ENCODE peak calls at places on chromosomes 3 and 15, in six cellular contexts. Y is iPS DF 6.9; W is IMR-90; K is A549; F is CD4-positive, CD25-positive, alpha-beta regulatory T cell; C is mucosa of descending colon. I is an unnamed sample. For H3K9me3, the result is how much of the 10 kb centered on the place peaks cover.

GRCh38 chr15:55789066-55789660 is 46.2 kb upstream of the PRTG start:
- DNase-seq in Y (no peak), W (no peak), K (peak), F (peak), C (peak), I (peak)

GRCh38 chr15:40233727-40234577 is 4.9 kb upstream of the PAK6 start:
- DNase-seq in Y (no peak), W (no peak), K (no peak), F (no peak), C (no peak), I (no peak)

GRCh38 chr3:33858131-33858530 is 59.7 kb downstream of the PDCD6IP start:
- DNase-seq in Y (no peak), W (no peak), K (no peak), F (no peak), C (no peak), I (no peak)

GRCh38 chr3:183377307-183377959 is 51.0 kb downstream of the MCF2L2 start:
- DNase-seq in Y (no peak), W (no peak), K (no peak), F (no peak), C (no peak), I (no peak)

GRCh38 chr15:70427531-70428120 is 329.9 kb upstream of the TLE3 start:
- DNase-seq in Y (no peak), W (no peak), K (no peak), F (no peak), C (no peak), I (no peak)

GRCh38 chr3:169759256-169759655 is 5.6 kb downstream of the TERC start:
- DNase-seq in Y (no peak), W (peak), K (no peak), F (no peak), C (no peak), I (no peak)

GRCh38 chr15:45634442-45635190 is at the start of gene SQOR:
- DNase-seq in Y (no peak), W (peak), K (peak), F (peak), C (peak), I (peak)

GRCh38 chr15:71219646-71220045 is 104.4 kb downstream of the THSD4 start:
- DNase-seq in Y (no peak), W (peak), K (no peak), F (no peak), C (no peak), I (no peak)

GRCh38 chr15:24675332-24676144 is at the start of gene NPAP1:
- DNase-seq in Y (no peak), W (no peak), K (no peak), F (no peak), C (no peak), I (no peak)

GRCh38 chr3:16357191-16357590 is 92.2 kb downstream of the OXNAD1 start:
- DNase-seq in Y (no peak), W (peak), K (no peak), F (no peak), C (no peak), I (no peak)

GRCh38 chr3:163438760-163439159 is 1639.5 kb downstream of the SI start:
- DNase-seq in Y (no peak), W (no peak), K (no peak), F (no peak), C (no peak), I (no peak)

GRCh38 chr3:151639096-151639740 is 94.5 kb upstream of the AADACL2 start:
- DNase-seq in Y (no peak), W (no peak), K (no peak), F (no peak), C (no peak), I (no peak)

GRCh38 chr15:100229181-100230163 is 112.3 kb downstream of the ADAMTS17 start:
- DNase-seq in Y (no peak), W (no peak), K (no peak), F (no peak), C (no peak), I (no peak)

GRCh38 chr3:141370065-141370533 is 1.8 kb downstream of the ZBTB38 start:
- DNase-seq in Y (peak), W (peak), K (peak), F (peak), C (no peak), I (peak)

GRCh38 chr3:45779746-45780735 is 16.3 kb downstream of the SLC6A20 start:
- DNase-seq in Y (no peak), W (no peak), K (no peak), F (no peak), C (no peak), I (no peak)

GRCh38 chr15:65376767-65377104 is 1.1 kb downstream of the IGDCC3 start:
- DNase-seq in Y (no peak), W (no peak), K (no peak), F (no peak), C (no peak), I (no peak)

GRCh38 chr3:50637945-50638344 is 21.0 kb downstream of the MAPKAPK3 start:
- DNase-seq in Y (no peak), W (no peak), K (no peak), F (no peak), C (no peak), I (no peak)

GRCh38 chr3:120427201-120427600 is 23.6 kb downstream of the FSTL1 start:
- DNase-seq in Y (no peak), W (no peak), K (no peak), F (no peak), C (no peak), I (no peak)
- H3K9me3 ChIP-seq in Y (under half), W (under half), K (under half), F (under half), C (under half), I (under half)

GRCh38 chr3:149534082-149534481 is 59.6 kb downstream of the TM4SF4 start:
- DNase-seq in Y (no peak), W (no peak), K (no peak), F (no peak), C (no peak), I (no peak)
- H3K9me3 ChIP-seq in Y (under half), W (under half), K (under half), F (under half), C (under half), I (under half)

GRCh38 chr3:133792171-133792763 is 13.3 kb upstream of the SRPRB start:
- DNase-seq in Y (no peak), W (peak), K (peak), F (no peak), C (no peak), I (no peak)
- H3K9me3 ChIP-seq in Y (under half), W (under half), K (under half), F (under half), C (under half), I (under half)

DNA sequence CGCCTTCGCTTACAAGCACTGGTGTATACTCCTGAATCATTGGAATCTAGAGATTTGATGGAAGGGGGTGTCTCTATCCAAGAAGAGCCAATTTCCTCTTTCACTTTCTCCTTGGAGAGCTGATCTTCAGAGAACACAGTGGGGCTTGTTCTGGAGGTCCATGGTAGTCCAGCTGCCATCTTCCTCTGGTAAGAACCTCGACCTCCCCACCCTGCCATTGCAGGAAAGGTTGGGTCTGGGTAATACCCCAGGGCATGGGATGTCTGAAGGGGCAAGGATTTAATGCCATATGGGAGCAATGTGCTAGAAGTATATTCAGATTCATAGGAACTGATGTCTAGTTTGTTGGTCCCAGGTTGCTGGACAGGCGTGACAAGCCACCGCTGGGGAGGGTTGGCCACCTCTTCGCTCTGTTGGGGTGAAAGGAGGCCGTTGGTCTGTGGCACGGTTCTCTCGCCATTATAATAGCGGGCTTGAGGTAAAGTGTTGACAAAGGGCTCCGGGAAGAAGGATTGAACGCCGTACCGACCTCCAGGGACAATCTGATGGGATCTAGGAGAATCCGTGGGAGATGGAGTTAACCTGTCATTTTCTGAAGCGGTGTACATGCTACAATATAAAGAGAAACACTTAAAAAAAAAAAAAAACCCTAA is 4.8 kb downstream of the EOMES start:
- DNase-seq in Y (no peak), W (no peak), K (no peak), F (no peak), C (no peak), I (no peak)
- H3K9me3 ChIP-seq in Y (under half), W (under half), K (under half), F (under half), C (under half), I (under half)

GRCh38 chr15:27627623-27628022 is 471.5 kb downstream of the OCA2 start:
- DNase-seq in Y (no peak), W (no peak), K (no peak), F (no peak), C (no peak), I (no peak)

GRCh38 chr15:27623149-27623548 is 476.0 kb downstream of the OCA2 start:
- DNase-seq in Y (no peak), W (no peak), K (no peak), F (no peak), C (no peak), I (no peak)

GRCh38 chr15:27623560-27624305 is 475.4 kb downstream of the OCA2 start:
- DNase-seq in Y (no peak), W (no peak), K (no peak), F (no peak), C (no peak), I (no peak)

DNA sequence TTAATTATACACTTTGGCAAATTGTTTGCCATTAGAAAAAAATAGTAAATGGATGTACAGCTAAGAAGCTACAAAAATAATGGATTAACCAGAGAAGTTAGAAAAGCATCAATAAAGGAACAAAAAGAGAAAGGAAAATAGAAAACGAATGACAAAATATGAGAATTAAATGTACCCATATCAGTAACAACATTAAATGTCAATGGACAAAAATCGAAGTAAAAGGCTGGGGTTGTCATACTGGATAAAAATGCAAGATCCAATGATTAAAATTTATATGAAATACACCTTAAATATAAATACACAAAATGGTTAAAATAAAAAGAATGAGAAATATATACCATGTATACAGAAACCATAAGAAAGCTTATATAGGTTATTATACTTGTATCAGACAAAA is 470.6 kb downstream of the OCA2 start:
- DNase-seq in Y (no peak), W (no peak), K (no peak), F (no peak), C (no peak), I (no peak)
- H3K9me3 ChIP-seq in Y (under half), W (under half), K (under half), F (under half), C (half or more), I (under half)

I was measured in T-helper 17 cell.